ENCODE peak calls at places on chromosomes 16 and 17, in nine cellular contexts. One of them, this sample, is unnamed.

GRCh38 chr17:38742431-38743308 is 5.5 kb downstream of the PCGF2 start:
- DNase-seq in tibial artery: no peak
- DNase-seq in stimulated activated CD4-positive, alpha-beta T cell treated with anti-CD3 and anti-CD28 coated beads, Interleukin-1b, Interleukin-23, amount 100 ng/mL, for 1 hour: no peak
- DNase-seq in HS-27A: no peak
- DNase-seq in nucleus accumbens: no peak
- DNase-seq in CD8-positive, alpha-beta memory T cell: no peak
- DNase-seq in GM04503: peak; percentile 69
- DNase-seq in Peyer's patch: peak; percentile 71
- DNase-seq in mesothelial cell of epicardium: peak; percentile 79
- DNase-seq in this sample: no peak

GRCh38 chr17:65785109-65785508 is 223.7 kb upstream of the AXIN2 start:
- DNase-seq in CD8-positive, alpha-beta memory T cell: no peak
- DNase-seq in GM04503: peak; percentile 97
- DNase-seq in Peyer's patch: no peak
- DNase-seq in nucleus accumbens: no peak
- DNase-seq in HS-27A: peak; percentile 71
- DNase-seq in tibial artery: no peak
- DNase-seq in stimulated activated CD4-positive, alpha-beta T cell treated with anti-CD3 and anti-CD28 coated beads, Interleukin-1b, Interleukin-23, amount 100 ng/mL, for 1 hour: no peak
- DNase-seq in mesothelial cell of epicardium: no peak
- DNase-seq in this sample: peak; percentile 81

GRCh38 chr16:28038401-28038800 is 25.1 kb downstream of the GSG1L start:
- DNase-seq in tibial artery: no peak
- DNase-seq in HS-27A: no peak
- DNase-seq in GM04503: no peak
- DNase-seq in nucleus accumbens: no peak
- DNase-seq in CD8-positive, alpha-beta memory T cell: no peak
- DNase-seq in stimulated activated CD4-positive, alpha-beta T cell treated with anti-CD3 and anti-CD28 coated beads, Interleukin-1b, Interleukin-23, amount 100 ng/mL, for 1 hour: no peak
- DNase-seq in Peyer's patch: no peak
- DNase-seq in mesothelial cell of epicardium: no peak
- DNase-seq in this sample: no peak

GRCh38 chr16:48353565-48354163 is 31.5 kb downstream of the SIAH1 start:
- DNase-seq in nucleus accumbens: no peak
- DNase-seq in GM04503: no peak
- DNase-seq in mesothelial cell of epicardium: peak; percentile 61
- DNase-seq in CD8-positive, alpha-beta memory T cell: peak; percentile 72
- DNase-seq in stimulated activated CD4-positive, alpha-beta T cell treated with anti-CD3 and anti-CD28 coated beads, Interleukin-1b, Interleukin-23, amount 100 ng/mL, for 1 hour: no peak
- DNase-seq in HS-27A: peak; percentile 43
- DNase-seq in Peyer's patch: peak; percentile 85
- DNase-seq in tibial artery: peak; percentile 78
- DNase-seq in this sample: no peak

GRCh38 chr17:80263253-80264047 is 2.8 kb downstream of the RNF213 start:
- DNase-seq in stimulated activated CD4-positive, alpha-beta T cell treated with anti-CD3 and anti-CD28 coated beads, Interleukin-1b, Interleukin-23, amount 100 ng/mL, for 1 hour: peak; percentile 58
- DNase-seq in tibial artery: peak; percentile 87
- DNase-seq in mesothelial cell of epicardium: no peak
- DNase-seq in Peyer's patch: peak; percentile 97
- DNase-seq in HS-27A: no peak
- DNase-seq in CD8-positive, alpha-beta memory T cell: peak; percentile 76
- DNase-seq in nucleus accumbens: peak; percentile 6
- DNase-seq in GM04503: peak; percentile 51
- DNase-seq in this sample: no peak

GRCh38 chr16:88746511-88746910 is 38.5 kb downstream of the PIEZO1 start:
- DNase-seq in HS-27A: no peak
- DNase-seq in mesothelial cell of epicardium: no peak
- DNase-seq in stimulated activated CD4-positive, alpha-beta T cell treated with anti-CD3 and anti-CD28 coated beads, Interleukin-1b, Interleukin-23, amount 100 ng/mL, for 1 hour: no peak
- DNase-seq in Peyer's patch: no peak
- DNase-seq in nucleus accumbens: no peak
- DNase-seq in GM04503: no peak
- DNase-seq in CD8-positive, alpha-beta memory T cell: no peak
- DNase-seq in tibial artery: no peak
- DNase-seq in this sample: no peak

GRCh38 chr17:71117461-71117860 is 948.1 kb downstream of the KCNJ2 start:
- DNase-seq in Peyer's patch: no peak
- DNase-seq in GM04503: no peak
- DNase-seq in nucleus accumbens: no peak
- DNase-seq in CD8-positive, alpha-beta memory T cell: no peak
- DNase-seq in stimulated activated CD4-positive, alpha-beta T cell treated with anti-CD3 and anti-CD28 coated beads, Interleukin-1b, Interleukin-23, amount 100 ng/mL, for 1 hour: no peak
- DNase-seq in HS-27A: no peak
- DNase-seq in tibial artery: no peak
- DNase-seq in mesothelial cell of epicardium: no peak
- DNase-seq in this sample: no peak

GRCh38 chr17:5582177-5582885 is 2.0 kb downstream of the NLRP1 start:
- DNase-seq in tibial artery: no peak
- DNase-seq in HS-27A: no peak
- DNase-seq in CD8-positive, alpha-beta memory T cell: no peak
- DNase-seq in Peyer's patch: no peak
- DNase-seq in nucleus accumbens: no peak
- DNase-seq in GM04503: no peak
- DNase-seq in stimulated activated CD4-positive, alpha-beta T cell treated with anti-CD3 and anti-CD28 coated beads, Interleukin-1b, Interleukin-23, amount 100 ng/mL, for 1 hour: no peak
- DNase-seq in mesothelial cell of epicardium: no peak
- DNase-seq in this sample: no peak

GRCh38 chr17:32621612-32622312 is 135.0 kb downstream of the CDK5R1 start:
- DNase-seq in CD8-positive, alpha-beta memory T cell: no peak
- DNase-seq in mesothelial cell of epicardium: no peak
- DNase-seq in Peyer's patch: no peak
- DNase-seq in GM04503: no peak
- DNase-seq in tibial artery: no peak
- DNase-seq in HS-27A: no peak
- DNase-seq in stimulated activated CD4-positive, alpha-beta T cell treated with anti-CD3 and anti-CD28 coated beads, Interleukin-1b, Interleukin-23, amount 100 ng/mL, for 1 hour: no peak
- DNase-seq in nucleus accumbens: no peak
- DNase-seq in this sample: no peak

GRCh38 chr16:85302018-85302847 is 190.0 kb upstream of the CIBAR2 start:
- DNase-seq in nucleus accumbens: no peak
- DNase-seq in mesothelial cell of epicardium: no peak
- DNase-seq in HS-27A: no peak
- DNase-seq in GM04503: no peak
- DNase-seq in CD8-positive, alpha-beta memory T cell: no peak
- DNase-seq in tibial artery: no peak
- DNase-seq in stimulated activated CD4-positive, alpha-beta T cell treated with anti-CD3 and anti-CD28 coated beads, Interleukin-1b, Interleukin-23, amount 100 ng/mL, for 1 hour: no peak
- DNase-seq in Peyer's patch: no peak
- DNase-seq in this sample: no peak

GRCh38 chr16:3098459-3099394 is at the start of gene ZSCAN10:
- DNase-seq in CD8-positive, alpha-beta memory T cell: no peak
- DNase-seq in nucleus accumbens: no peak
- DNase-seq in mesothelial cell of epicardium: no peak
- DNase-seq in tibial artery: no peak
- DNase-seq in HS-27A: no peak
- DNase-seq in GM04503: no peak
- DNase-seq in Peyer's patch: no peak
- DNase-seq in stimulated activated CD4-positive, alpha-beta T cell treated with anti-CD3 and anti-CD28 coated beads, Interleukin-1b, Interleukin-23, amount 100 ng/mL, for 1 hour: no peak
- DNase-seq in this sample: no peak

GRCh38 chr16:52404546-52404945 is 142.4 kb downstream of the TOX3 start:
- DNase-seq in GM04503: no peak
- DNase-seq in mesothelial cell of epicardium: no peak
- DNase-seq in stimulated activated CD4-positive, alpha-beta T cell treated with anti-CD3 and anti-CD28 coated beads, Interleukin-1b, Interleukin-23, amount 100 ng/mL, for 1 hour: no peak
- DNase-seq in Peyer's patch: peak; percentile 52
- DNase-seq in tibial artery: no peak
- DNase-seq in CD8-positive, alpha-beta memory T cell: no peak
- DNase-seq in HS-27A: no peak
- DNase-seq in nucleus accumbens: no peak
- DNase-seq in this sample: no peak

GRCh38 chr17:37067555-37068111 is 118.9 kb downstream of the AATF start:
- DNase-seq in nucleus accumbens: no peak
- DNase-seq in Peyer's patch: peak; percentile 90
- DNase-seq in mesothelial cell of epicardium: no peak
- DNase-seq in stimulated activated CD4-positive, alpha-beta T cell treated with anti-CD3 and anti-CD28 coated beads, Interleukin-1b, Interleukin-23, amount 100 ng/mL, for 1 hour: no peak
- DNase-seq in GM04503: peak; percentile 59
- DNase-seq in tibial artery: no peak
- DNase-seq in HS-27A: peak; percentile 9
- DNase-seq in CD8-positive, alpha-beta memory T cell: no peak
- DNase-seq in this sample: peak; percentile 61

GRCh38 chr17:75478508-75478907 is 22.1 kb downstream of the TMEM94 start:
- DNase-seq in nucleus accumbens: no peak
- DNase-seq in CD8-positive, alpha-beta memory T cell: no peak
- DNase-seq in tibial artery: no peak
- DNase-seq in stimulated activated CD4-positive, alpha-beta T cell treated with anti-CD3 and anti-CD28 coated beads, Interleukin-1b, Interleukin-23, amount 100 ng/mL, for 1 hour: no peak
- DNase-seq in HS-27A: no peak
- DNase-seq in Peyer's patch: no peak
- DNase-seq in GM04503: no peak
- DNase-seq in mesothelial cell of epicardium: no peak
- DNase-seq in this sample: no peak

GRCh38 chr16:85767569-85767968 is 16.7 kb upstream of the C16orf74 start:
- DNase-seq in tibial artery: no peak
- DNase-seq in stimulated activated CD4-positive, alpha-beta T cell treated with anti-CD3 and anti-CD28 coated beads, Interleukin-1b, Interleukin-23, amount 100 ng/mL, for 1 hour: no peak
- DNase-seq in nucleus accumbens: no peak
- DNase-seq in mesothelial cell of epicardium: no peak
- DNase-seq in CD8-positive, alpha-beta memory T cell: no peak
- DNase-seq in Peyer's patch: no peak
- DNase-seq in GM04503: peak; percentile 82
- DNase-seq in HS-27A: peak; percentile 78
- DNase-seq in this sample: peak; percentile 71

GRCh38 chr16:57982345-57982744 is 11.4 kb upstream of the CNGB1 start:
- DNase-seq in tibial artery: no peak
- DNase-seq in GM04503: no peak
- DNase-seq in HS-27A: no peak
- DNase-seq in CD8-positive, alpha-beta memory T cell: no peak
- DNase-seq in mesothelial cell of epicardium: no peak
- DNase-seq in stimulated activated CD4-positive, alpha-beta T cell treated with anti-CD3 and anti-CD28 coated beads, Interleukin-1b, Interleukin-23, amount 100 ng/mL, for 1 hour: no peak
- DNase-seq in Peyer's patch: no peak
- DNase-seq in nucleus accumbens: no peak
- DNase-seq in this sample: no peak

GRCh38 chr17:80116276-80116922 is 15.0 kb downstream of the GAA start:
- DNase-seq in stimulated activated CD4-positive, alpha-beta T cell treated with anti-CD3 and anti-CD28 coated beads, Interleukin-1b, Interleukin-23, amount 100 ng/mL, for 1 hour: no peak
- DNase-seq in GM04503: no peak
- DNase-seq in nucleus accumbens: no peak
- DNase-seq in mesothelial cell of epicardium: no peak
- DNase-seq in tibial artery: no peak
- DNase-seq in CD8-positive, alpha-beta memory T cell: no peak
- DNase-seq in HS-27A: no peak
- DNase-seq in Peyer's patch: no peak
- DNase-seq in this sample: no peak

GRCh38 chr17:7744416-7744815 is 26.9 kb downstream of the DNAH2 start:
- DNase-seq in stimulated activated CD4-positive, alpha-beta T cell treated with anti-CD3 and anti-CD28 coated beads, Interleukin-1b, Interleukin-23, amount 100 ng/mL, for 1 hour: no peak
- DNase-seq in CD8-positive, alpha-beta memory T cell: no peak
- DNase-seq in tibial artery: no peak
- DNase-seq in HS-27A: no peak
- DNase-seq in mesothelial cell of epicardium: no peak
- DNase-seq in nucleus accumbens: no peak
- DNase-seq in Peyer's patch: no peak
- DNase-seq in GM04503: no peak
- DNase-seq in this sample: no peak

GRCh38 chr17:75417054-75417453 is 11.6 kb upstream of the GRB2 start:
- DNase-seq in Peyer's patch: peak; percentile 60
- DNase-seq in nucleus accumbens: no peak
- DNase-seq in mesothelial cell of epicardium: no peak
- DNase-seq in tibial artery: no peak
- DNase-seq in stimulated activated CD4-positive, alpha-beta T cell treated with anti-CD3 and anti-CD28 coated beads, Interleukin-1b, Interleukin-23, amount 100 ng/mL, for 1 hour: no peak
- DNase-seq in CD8-positive, alpha-beta memory T cell: no peak
- DNase-seq in GM04503: no peak
- DNase-seq in HS-27A: no peak
- DNase-seq in this sample: no peak

GRCh38 chr17:83084214-83084613 is 4.8 kb downstream of the METRNL start:
- DNase-seq in Peyer's patch: no peak
- DNase-seq in HS-27A: no peak
- DNase-seq in GM04503: no peak
- DNase-seq in mesothelial cell of epicardium: no peak
- DNase-seq in nucleus accumbens: no peak
- DNase-seq in tibial artery: no peak
- DNase-seq in stimulated activated CD4-positive, alpha-beta T cell treated with anti-CD3 and anti-CD28 coated beads, Interleukin-1b, Interleukin-23, amount 100 ng/mL, for 1 hour: no peak
- DNase-seq in CD8-positive, alpha-beta memory T cell: no peak
- DNase-seq in this sample: no peak

GRCh38 chr17:80348551-80349436 is 66.2 kb upstream of the ENDOV start:
- DNase-seq in GM04503: peak; percentile 0
- DNase-seq in HS-27A: no peak
- DNase-seq in CD8-positive, alpha-beta memory T cell: no peak
- DNase-seq in nucleus accumbens: no peak
- DNase-seq in tibial artery: peak; percentile 57
- DNase-seq in mesothelial cell of epicardium: no peak
- DNase-seq in Peyer's patch: no peak
- DNase-seq in stimulated activated CD4-positive, alpha-beta T cell treated with anti-CD3 and anti-CD28 coated beads, Interleukin-1b, Interleukin-23, amount 100 ng/mL, for 1 hour: no peak
- DNase-seq in this sample: no peak

GRCh38 chr17:65292430-65292829 is 155.3 kb downstream of the RGS9 start:
- DNase-seq in tibial artery: no peak
- DNase-seq in mesothelial cell of epicardium: no peak
- DNase-seq in HS-27A: no peak
- DNase-seq in GM04503: no peak
- DNase-seq in CD8-positive, alpha-beta memory T cell: no peak
- DNase-seq in stimulated activated CD4-positive, alpha-beta T cell treated with anti-CD3 and anti-CD28 coated beads, Interleukin-1b, Interleukin-23, amount 100 ng/mL, for 1 hour: no peak
- DNase-seq in Peyer's patch: no peak
- DNase-seq in nucleus accumbens: no peak
- DNase-seq in this sample: no peak

GRCh38 chr16:72094266-72094610 is 591 bp downstream of the DHX38 start:
- DNase-seq in GM04503: no peak
- DNase-seq in stimulated activated CD4-positive, alpha-beta T cell treated with anti-CD3 and anti-CD28 coated beads, Interleukin-1b, Interleukin-23, amount 100 ng/mL, for 1 hour: peak; percentile 23
- DNase-seq in Peyer's patch: no peak
- DNase-seq in HS-27A: no peak
- DNase-seq in mesothelial cell of epicardium: no peak
- DNase-seq in CD8-positive, alpha-beta memory T cell: no peak
- DNase-seq in tibial artery: no peak
- DNase-seq in nucleus accumbens: peak; percentile 49
- DNase-seq in this sample: no peak

GRCh38 chr17:66667491-66668030 is 167.4 kb upstream of the CACNG5 start:
- DNase-seq in stimulated activated CD4-positive, alpha-beta T cell treated with anti-CD3 and anti-CD28 coated beads, Interleukin-1b, Interleukin-23, amount 100 ng/mL, for 1 hour: peak; percentile 30
- DNase-seq in Peyer's patch: no peak
- DNase-seq in GM04503: no peak
- DNase-seq in tibial artery: no peak
- DNase-seq in nucleus accumbens: no peak
- DNase-seq in HS-27A: no peak
- DNase-seq in mesothelial cell of epicardium: no peak
- DNase-seq in CD8-positive, alpha-beta memory T cell: peak; percentile 73
- DNase-seq in this sample: no peak

GRCh38 chr17:14805348-14805747 is 459.8 kb downstream of the PMP22 start:
- DNase-seq in stimulated activated CD4-positive, alpha-beta T cell treated with anti-CD3 and anti-CD28 coated beads, Interleukin-1b, Interleukin-23, amount 100 ng/mL, for 1 hour: no peak
- DNase-seq in GM04503: no peak
- DNase-seq in tibial artery: no peak
- DNase-seq in CD8-positive, alpha-beta memory T cell: no peak
- DNase-seq in nucleus accumbens: no peak
- DNase-seq in Peyer's patch: no peak
- DNase-seq in mesothelial cell of epicardium: no peak
- DNase-seq in HS-27A: peak; percentile 23
- DNase-seq in this sample: no peak

GRCh38 chr16:27330542-27330941 is 16.8 kb downstream of the IL4R start:
- DNase-seq in stimulated activated CD4-positive, alpha-beta T cell treated with anti-CD3 and anti-CD28 coated beads, Interleukin-1b, Interleukin-23, amount 100 ng/mL, for 1 hour: no peak
- DNase-seq in HS-27A: no peak
- DNase-seq in Peyer's patch: peak; percentile 76
- DNase-seq in GM04503: peak; percentile 94
- DNase-seq in CD8-positive, alpha-beta memory T cell: no peak
- DNase-seq in nucleus accumbens: no peak
- DNase-seq in tibial artery: peak; percentile 96
- DNase-seq in mesothelial cell of epicardium: no peak
- DNase-seq in this sample: peak; percentile 60

GRCh38 chr16:2426941-2427361 is 2.3 kb upstream of the CCNF start:
- DNase-seq in tibial artery: no peak
- DNase-seq in nucleus accumbens: no peak
- DNase-seq in HS-27A: no peak
- DNase-seq in GM04503: no peak
- DNase-seq in Peyer's patch: no peak
- DNase-seq in CD8-positive, alpha-beta memory T cell: no peak
- DNase-seq in mesothelial cell of epicardium: no peak
- DNase-seq in stimulated activated CD4-positive, alpha-beta T cell treated with anti-CD3 and anti-CD28 coated beads, Interleukin-1b, Interleukin-23, amount 100 ng/mL, for 1 hour: no peak
- DNase-seq in this sample: no peak

This sample was measured in retinal pigment epithelial cell.